ENCODE peak calls at places on chromosomes 16 and 17, in ten cellular contexts. P is retina; Z is T-cell; Q is GM20000; F is LNCaP clone FGC; B is activated CD4-positive, alpha-beta memory T cell treated with anti-CD3 and anti-CD28 coated beads for 36 hours; Y is AG09319; E is caudate nucleus; N is NCI-H748 treated with DMSO at 0.1 percent for 48 hours; R is GM10248. D is an unnamed sample.

GRCh38 chr16:381788-382717 is at the start of gene PGAP6:
- DNase-seq in P (peak), Z (no peak), Q (peak), F (no peak), B (peak), Y (no peak), E (peak), N (peak), R (peak), D (peak)

GRCh38 chr17:4161560-4162221 is 18.7 kb downstream of the CYB5D2 start:
- DNase-seq in P (peak), Z (no peak), Q (no peak), F (no peak), B (no peak), Y (no peak), E (peak), N (no peak), R (no peak), D (no peak)

GRCh38 chr16:12489362-12489761 is 314.3 kb downstream of the CPPED1 start:
- DNase-seq in P (no peak), Z (no peak), Q (no peak), F (no peak), B (no peak), Y (no peak), E (no peak), N (no peak), R (no peak), D (no peak)

GRCh38 chr16:9362050-9362449 is 270.6 kb downstream of the HAPSTR1 start:
- DNase-seq in P (no peak), Z (no peak), Q (no peak), F (no peak), B (no peak), Y (no peak), E (no peak), N (no peak), R (no peak), D (no peak)

GRCh38 chr16:35148748-35149147 is 1689.3 kb downstream of the TP53TG3F start:
- DNase-seq in P (no peak), Z (no peak), Q (no peak), F (no peak), B (no peak), Y (no peak), E (no peak), N (no peak), R (no peak), D (no peak)

GRCh38 chr17:45273551-45273957 is 11.7 kb upstream of the SPATA32 start:
- DNase-seq in P (no peak), Z (no peak), Q (no peak), F (no peak), B (no peak), Y (no peak), E (no peak), N (no peak), R (no peak), D (no peak)

GRCh38 chr17:8818654-8819330 is 19.6 kb upstream of the MFSD6L start:
- DNase-seq in P (no peak), Z (no peak), Q (no peak), F (no peak), B (no peak), Y (no peak), E (no peak), N (no peak), R (no peak), D (no peak)

GRCh38 chr16:25009822-25010221 is 5.3 kb downstream of the ARHGAP17 start:
- DNase-seq in P (no peak), Z (no peak), Q (no peak), F (no peak), B (no peak), Y (no peak), E (no peak), N (no peak), R (no peak), D (peak)

GRCh38 chr17:8189041-8189710 is 804 bp downstream of the BORCS6 start:
- DNase-seq in P (no peak), Z (no peak), Q (no peak), F (no peak), B (peak), Y (no peak), E (peak), N (no peak), R (no peak), D (peak)

GRCh38 chr16:56263711-56264608 is 72.7 kb downstream of the GNAO1 start:
- DNase-seq in P (peak), Z (no peak), Q (no peak), F (no peak), B (no peak), Y (no peak), E (peak), N (no peak), R (no peak), D (no peak)

GRCh38 chr17:32142038-32142856 is at the start of gene RHOT1:
- DNase-seq in P (peak), Z (peak), Q (peak), F (peak), B (peak), Y (no peak), E (peak), N (peak), R (peak), D (peak)

GRCh38 chr16:49856741-49857330 is 924 bp upstream of the ZNF423 start:
- DNase-seq in P (peak), Z (no peak), Q (peak), F (peak), B (peak), Y (peak), E (peak), N (no peak), R (no peak), D (peak)

GRCh38 chr17:11290814-11291213 is 49.8 kb downstream of the SHISA6 start:
- DNase-seq in P (no peak), Z (no peak), Q (no peak), F (no peak), B (no peak), Y (no peak), E (no peak), N (no peak), R (no peak), D (no peak)

GRCh38 chr17:79664925-79665738 is 54.3 kb upstream of the RBFOX3 start:
- DNase-seq in P (no peak), Z (no peak), Q (no peak), F (peak), B (no peak), Y (no peak), E (peak), N (no peak), R (no peak), D (peak)

GRCh38 chr16:87681990-87682570 is 79.8 kb downstream of the JPH3 start:
- DNase-seq in P (no peak), Z (no peak), Q (peak), F (no peak), B (peak), Y (peak), E (no peak), N (no peak), R (no peak), D (peak)

GRCh38 chr16:48499822-48500440 is 110.0 kb downstream of the N4BP1 start:
- DNase-seq in P (no peak), Z (no peak), Q (no peak), F (peak), B (no peak), Y (peak), E (no peak), N (no peak), R (no peak), D (no peak)

GRCh38 chr17:59108400-59109102 is 1.9 kb upstream of the TRIM37 start:
- DNase-seq in P (no peak), Z (no peak), Q (no peak), F (no peak), B (no peak), Y (no peak), E (no peak), N (no peak), R (no peak), D (no peak)